ENCODE peak calls at places on chromosomes 1 and 21, in ten cellular contexts. M is hypothalamus; O is nephron progenitor cell; G is activated T-helper 1 cell treated with anti-CD3 and anti-CD28 coated beads, Interleukin-2, amount 50 U/mL, for 16 hours; X is HT-29; Y is fibroblast of pulmonary artery; U is activated naive CD4-positive, alpha-beta T cell treated with anti-CD3 and anti-CD28 coated beads for 36 hours; F is GOT3; L is activated naive CD8-positive, alpha-beta T cell treated with anti-CD3 and anti-CD28 coated beads for 36 hours; H is GM23248. N is an unnamed sample.

GRCh38 chr1:110148961-110149360 is 1.3 kb upstream of the SLC6A17 start:
- DNase-seq in Y (peak), X (peak), H (peak), U (no peak), G (no peak), L (no peak), M (no peak), F (no peak), O (no peak), N (no peak)

GRCh38 chr1:121522061-121522759 is 337.4 kb downstream of the SRGAP2C start:
- DNase-seq in H (no peak), Y (no peak), X (peak), U (no peak), L (no peak), G (no peak), O (no peak), F (no peak), M (no peak), N (no peak)

GRCh38 chr1:47680815-47681475 is 243.1 kb downstream of the FOXD2 start:
- DNase-seq in X (no peak), F (no peak), O (no peak), M (no peak), Y (no peak), U (no peak), L (no peak), H (no peak), G (no peak), N (no peak)

GRCh38 chr1:43550598-43551246 is 20.0 kb downstream of the PTPRF start:
- DNase-seq in L (no peak), G (no peak), U (no peak), F (no peak), H (no peak), Y (no peak), O (no peak), M (no peak), X (no peak), N (no peak)

GRCh38 chr1:67534627-67535065 is 104.4 kb upstream of the SERBP1 start:
- DNase-seq in Y (peak), G (no peak), U (no peak), F (no peak), X (peak), M (no peak), O (no peak), H (peak), L (no peak), N (peak)

GRCh38 chr21:35232545-35233176 is 183.6 kb upstream of the RUNX1 start:
- DNase-seq in M (no peak), X (peak), Y (peak), L (no peak), U (no peak), H (peak), F (no peak), O (no peak), G (no peak), N (peak)

GRCh38 chr1:98001764-98002163 is 80.9 kb upstream of the DPYD start:
- DNase-seq in M (no peak), Y (peak), G (no peak), O (no peak), X (no peak), H (peak), F (no peak), U (no peak), L (no peak), N (no peak)

GRCh38 chr1:26965628-26966027 is 5.4 kb upstream of the KDF1 start:
- DNase-seq in H (no peak), L (no peak), O (no peak), M (no peak), Y (no peak), X (no peak), U (no peak), F (no peak), G (no peak), N (no peak)

GRCh38 chr1:111612006-111612405 is 7.6 kb upstream of the RAP1A start:
- DNase-seq in F (no peak), H (no peak), U (no peak), M (no peak), G (no peak), X (no peak), O (no peak), L (no peak), Y (no peak), N (no peak)

GRCh38 chr1:156676450-156676819 is 772 bp downstream of the NES start:
- DNase-seq in L (no peak), X (no peak), Y (no peak), H (peak), O (no peak), G (no peak), M (no peak), F (no peak), U (no peak), N (no peak)

GRCh38 chr21:46051821-46052675 is 45.9 kb upstream of the COL6A2 start:
- DNase-seq in L (no peak), U (no peak), Y (no peak), M (no peak), O (no peak), X (no peak), F (no peak), H (peak), G (no peak), N (no peak)

GRCh38 chr1:171116676-171117075 is 26.0 kb downstream of the FMO3 start:
- DNase-seq in M (no peak), Y (no peak), U (no peak), X (no peak), G (no peak), F (no peak), O (no peak), L (no peak), H (no peak), N (no peak)

GRCh38 chr1:201450721-201451291 is 18.2 kb downstream of the PHLDA3 start:
- DNase-seq in X (no peak), H (peak), O (peak), U (no peak), L (peak), Y (peak), F (no peak), M (peak), G (no peak), N (peak)

GRCh38 chr1:41394918-41395598 is 33.8 kb downstream of the FOXO6 start:
- DNase-seq in L (no peak), M (peak), O (peak), U (no peak), H (no peak), Y (no peak), X (no peak), G (no peak), F (no peak), N (no peak)

GRCh38 chr21:35156293-35156976 is 107.3 kb upstream of the RUNX1 start:
- DNase-seq in L (no peak), H (no peak), O (no peak), F (no peak), M (no peak), G (no peak), Y (no peak), X (peak), U (no peak), N (no peak)

GRCh38 chr1:222792744-222793143 is 22.1 kb upstream of the DISP1 start:
- DNase-seq in U (no peak), H (peak), O (no peak), X (peak), M (no peak), G (no peak), Y (peak), L (no peak), F (no peak), N (no peak)

GRCh38 chr1:54334996-54335395 is 71.2 kb downstream of the SSBP3 start:
- DNase-seq in X (no peak), H (peak), Y (peak), G (no peak), O (no peak), F (no peak), M (peak), L (no peak), U (no peak), N (peak)

GRCh38 chr21:26881504-26882228 is 36.5 kb upstream of the ADAMTS1 start:
- DNase-seq in H (peak), Y (peak), U (no peak), G (no peak), O (no peak), L (no peak), X (no peak), M (no peak), F (no peak), N (peak)

GRCh38 chr21:33587792-33588484 is 546 bp downstream of the DONSON start:
- DNase-seq in X (peak), M (no peak), U (peak), O (peak), Y (peak), F (no peak), L (no peak), G (no peak), H (peak), N (peak)

GRCh38 chr1:25586181-25586588 is 30.4 kb upstream of the MAN1C1 start:
- DNase-seq in O (no peak), M (no peak), L (no peak), Y (no peak), F (no peak), H (no peak), X (no peak), G (no peak), U (no peak), N (no peak)

GRCh38 chr1:223846668-223847007 is 891 bp upstream of the TP53BP2 start:
- DNase-seq in L (no peak), H (peak), M (peak), G (no peak), O (no peak), F (no peak), U (no peak), Y (peak), X (peak), N (no peak)

GRCh38 chr1:226950875-226951274 is 10.8 kb downstream of the COQ8A start:
- DNase-seq in H (no peak), L (no peak), F (no peak), U (no peak), G (no peak), O (no peak), X (no peak), M (no peak), Y (no peak), N (no peak)

GRCh38 chr1:230987446-230987845 is 8.6 kb downstream of the ARV1 start:
- DNase-seq in L (no peak), H (no peak), X (no peak), U (no peak), Y (no peak), G (no peak), O (no peak), M (no peak), F (no peak), N (no peak)